ENCODE peak calls at places on chromosome 4, in nine cellular contexts. P, Z, Q, N, D, U, W, B and Y are unnamed samples.

GRCh38 chr4:80732010-80732409 is 298.5 kb upstream of the BMP3 start:
- DNase-seq in P (no peak), Z (no peak), Q (no peak), N (no peak), D (no peak), U (peak; percentile 34), W (no peak), B (peak; percentile 9), Y (no peak)

GRCh38 chr4:77662396-77662795 is 56.8 kb downstream of the CXCL13 start:
- DNase-seq in P (no peak), Z (no peak), Q (no peak), N (no peak), D (no peak), U (no peak), W (no peak), B (no peak), Y (no peak)

GRCh38 chr4:149784018-149784417 is 31.6 kb downstream of the IQCM start:
- DNase-seq in P (no peak), Z (no peak), Q (no peak), N (no peak), D (no peak), U (peak; percentile 68), W (no peak), B (peak; percentile 52), Y (no peak)

GRCh38 chr4:165379662-165380061 is 854 bp downstream of the CPE start:
- DNase-seq in P (peak; percentile 30), Z (no peak), Q (peak; percentile 16), N (no peak), D (no peak), U (no peak), W (no peak), B (peak; percentile 61), Y (no peak)

GRCh38 chr4:168796362-168797106 is 213.5 kb downstream of the CBR4 start:
- DNase-seq in P (no peak), Z (peak; percentile 61), Q (no peak), N (no peak), D (peak; percentile 55), U (peak; percentile 74), W (no peak), B (peak; percentile 91), Y (no peak)

GRCh38 chr4:28868831-28869230 is 1851.3 kb upstream of the PCDH7 start:
- DNase-seq in P (no peak), Z (no peak), Q (no peak), N (no peak), D (no peak), U (peak; percentile 27), W (no peak), B (no peak), Y (no peak)

GRCh38 chr4:14816592-14817273 is 185.5 kb upstream of the CPEB2 start:
- DNase-seq in P (no peak), Z (no peak), Q (no peak), N (no peak), D (no peak), U (no peak), W (no peak), B (no peak), Y (no peak)

GRCh38 chr4:100017627-100018310 is 67.7 kb upstream of the H2AZ1 start:
- DNase-seq in P (no peak), Z (no peak), Q (no peak), N (no peak), D (no peak), U (no peak), W (no peak), B (no peak), Y (no peak)

GRCh38 chr4:89489338-89489771 is 181.8 kb upstream of the GPRIN3 start:
- DNase-seq in P (no peak), Z (no peak), Q (peak; percentile 15), N (no peak), D (no peak), U (no peak), W (no peak), B (peak; percentile 22), Y (peak; percentile 9)

GRCh38 chr4:69823481-69824186 is 36.3 kb downstream of the SULT1E1 start:
- DNase-seq in P (peak; percentile 85), Z (peak; percentile 68), Q (no peak), N (no peak), D (peak; percentile 82), U (peak; percentile 71), W (no peak), B (peak; percentile 81), Y (no peak)

GRCh38 chr4:98557497-98557896 is 100.9 kb downstream of the TSPAN5 start:
- DNase-seq in P (no peak), Z (no peak), Q (no peak), N (no peak), D (no peak), U (peak; percentile 80), W (no peak), B (peak; percentile 66), Y (no peak)

GRCh38 chr4:176902710-176903323 is 110.1 kb upstream of the VEGFC start:
- DNase-seq in P (no peak), Z (no peak), Q (no peak), N (no peak), D (no peak), U (peak; percentile 67), W (peak; percentile 12), B (peak; percentile 94), Y (no peak)

GRCh38 chr4:22391548-22391947 is 124.3 kb downstream of the ADGRA3 start:
- DNase-seq in P (no peak), Z (no peak), Q (no peak), N (no peak), D (no peak), U (peak; percentile 32), W (no peak), B (peak; percentile 61), Y (no peak)

GRCh38 chr4:154858166-154858565 is 77.1 kb downstream of the RBM46 start:
- DNase-seq in P (peak; percentile 15), Z (no peak), Q (no peak), N (no peak), D (no peak), U (no peak), W (no peak), B (no peak), Y (no peak)

GRCh38 chr4:154854362-154854761 is 73.3 kb downstream of the RBM46 start:
- DNase-seq in P (no peak), Z (no peak), Q (no peak), N (no peak), D (no peak), U (peak; percentile 52), W (no peak), B (peak; percentile 10), Y (no peak)
- TF ChIP-seq CTCF in P (no peak), Z (peak; percentile 19), Q (peak; percentile 49), N (no peak), D (peak; percentile 6), U (peak; percentile 44), W (peak; percentile 25), B (peak; percentile 10), Y (peak; percentile 30)

GRCh38 chr4:8392591-8393190 is 47.8 kb downstream of the ACOX3 start:
- DNase-seq in P (no peak), Z (no peak), Q (no peak), N (no peak), D (no peak), U (no peak), W (no peak), B (peak; percentile 54), Y (no peak)

GRCh38 chr4:8391071-8391470 is 49.5 kb downstream of the ACOX3 start:
- DNase-seq in P (no peak), Z (no peak), Q (no peak), N (no peak), D (no peak), U (no peak), W (peak; percentile 21), B (no peak), Y (no peak)

GRCh38 chr4:8390604-8391003 is 49.9 kb downstream of the ACOX3 start:
- DNase-seq in P (no peak), Z (no peak), Q (no peak), N (no peak), D (no peak), U (no peak), W (no peak), B (no peak), Y (no peak)

GRCh38 chr4:8393593-8394038 is 46.9 kb downstream of the ACOX3 start:
- DNase-seq in P (no peak), Z (no peak), Q (peak; percentile 61), N (peak; percentile 91), D (no peak), U (peak; percentile 97), W (no peak), B (peak; percentile 96), Y (no peak)

DNA sequence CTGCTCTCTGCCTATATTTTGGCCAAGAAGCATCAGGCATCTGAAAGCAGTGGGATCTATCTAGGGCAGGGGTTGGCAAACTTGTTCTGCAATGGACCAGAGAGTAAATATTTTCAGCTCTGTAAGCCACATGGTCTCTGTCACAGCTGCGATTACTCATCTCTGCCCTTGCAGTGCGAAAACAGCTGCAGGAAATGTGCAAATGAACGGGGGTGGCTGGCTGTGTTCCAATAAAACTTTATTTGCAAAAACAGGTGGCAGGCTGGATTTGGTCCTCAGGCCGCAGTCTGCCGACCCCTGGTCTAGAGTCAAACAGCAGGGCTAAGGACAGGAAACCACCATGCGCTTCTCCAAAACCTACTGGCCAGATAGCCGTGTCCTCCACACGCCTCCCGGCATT is 48.6 kb downstream of the ACOX3 start:
- DNase-seq in P (peak; percentile 24), Z (no peak), Q (peak; percentile 60), N (peak; percentile 91), D (no peak), U (peak; percentile 93), W (peak; percentile 67), B (peak; percentile 97), Y (no peak)
- TF ChIP-seq CTCF in P (no peak), Z (no peak), Q (peak; percentile 11), N (no peak), D (no peak), U (no peak), W (no peak), B (no peak), Y (no peak)

GRCh38 chr4:143184503-143185252 is at the start of gene USP38:
- DNase-seq in P (peak; percentile 94), Z (peak; percentile 95), Q (peak; percentile 89), N (peak; percentile 97), D (peak; percentile 97), U (peak; percentile 92), W (peak; percentile 89), B (peak; percentile 92), Y (peak; percentile 81)
- TF ChIP-seq CTCF in P (no peak), Z (peak; percentile 15), Q (no peak), N (no peak), D (peak; percentile 13), U (no peak), W (peak; percentile 4), B (no peak), Y (no peak)

GRCh38 chr4:134756456-134756855 is 554.9 kb upstream of the PABPC4L start:
- DNase-seq in P (no peak), Z (no peak), Q (no peak), N (no peak), D (no peak), U (no peak), W (no peak), B (no peak), Y (no peak)

DNA sequence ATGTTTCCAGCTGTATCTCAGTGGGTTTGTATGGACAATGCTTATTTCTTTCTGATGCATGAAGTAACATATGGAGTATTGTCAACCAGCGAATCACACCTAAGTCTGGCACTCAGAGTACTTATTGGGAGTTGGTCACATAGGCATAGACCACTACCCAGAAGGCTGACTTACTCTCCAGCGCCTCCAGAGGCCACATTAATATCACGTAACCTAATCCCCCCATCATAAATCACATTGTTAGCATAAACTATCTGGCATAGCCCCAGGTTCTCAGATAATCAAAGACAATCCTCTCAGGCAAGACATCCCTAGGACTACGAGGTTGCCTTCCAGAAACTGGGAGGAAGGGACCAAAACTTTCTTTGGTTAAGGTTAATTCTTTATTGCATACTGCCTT is 560.5 kb upstream of the PABPC4L start:
- DNase-seq in P (no peak), Z (no peak), Q (no peak), N (no peak), D (no peak), U (no peak), W (no peak), B (no peak), Y (no peak)
- TF ChIP-seq CTCF in P (no peak), Z (no peak), Q (no peak), N (no peak), D (no peak), U (no peak), W (peak; percentile 24), B (peak; percentile 5), Y (no peak)